ENCODE peak calls at places on chromosomes 5 and 9, in four cellular contexts. B is endothelial cell, S is posterior cingulate gyrus, T is hepatic stellate cell. W is an unnamed sample.

GRCh38 chr5:163509288-163510040 is 4.0 kb downstream of the MAT2B start:
- DNase-seq in B (no peak), S (no peak), T (peak), W (no peak)

GRCh38 chr5:73188764-73189521 is 15.9 kb downstream of the TMEM174 start:
- DNase-seq in B (no peak), S (no peak), T (peak), W (no peak)

GRCh38 chr9:128921881-128922763 is 1.3 kb downstream of the PHYHD1 start:
- DNase-seq in B (peak), S (no peak), T (peak), W (no peak)

GRCh38 chr9:83024501-83025125 is 38.3 kb downstream of the RASEF start:
- DNase-seq in B (no peak), S (no peak), T (no peak), W (no peak)

GRCh38 chr9:116154334-116154975 is 864 bp downstream of the PAPPA start:
- DNase-seq in B (peak), S (no peak), T (peak), W (no peak)

GRCh38 chr9:18489861-18490260 is 15.9 kb downstream of the ADAMTSL1 start:
- DNase-seq in B (no peak), S (no peak), T (no peak), W (no peak)

GRCh38 chr9:106772523-106773290 is 90.3 kb upstream of the ZNF462 start:
- DNase-seq in B (no peak), S (no peak), T (no peak), W (no peak)

GRCh38 chr9:136688274-136689107 is 1.2 kb upstream of the AGPAT2 start:
- DNase-seq in B (peak), S (no peak), T (no peak), W (no peak)

GRCh38 chr5:132190161-132190817 is 37.4 kb downstream of the P4HA2 start:
- DNase-seq in B (peak), S (no peak), T (peak), W (peak)

GRCh38 chr5:147849226-147849625 is 17.8 kb upstream of the SPINK1 start:
- DNase-seq in B (no peak), S (no peak), T (no peak), W (no peak)

GRCh38 chr9:130837002-130837511 is 2.0 kb downstream of the ABL1 start:
- DNase-seq in B (no peak), S (no peak), T (no peak), W (no peak)

GRCh38 chr9:87455407-87455806 is 42.3 kb upstream of the DAPK1 start:
- DNase-seq in B (no peak), S (no peak), T (no peak), W (no peak)

GRCh38 chr5:78908173-78908901 is 76.8 kb downstream of the ARSB start:
- DNase-seq in B (peak), S (peak), T (peak), W (peak)

GRCh38 chr5:58543723-58544122 is 39.2 kb upstream of the RAB3C start:
- DNase-seq in B (no peak), S (no peak), T (no peak), W (no peak)

GRCh38 chr5:73126381-73126780 is 6.0 kb downstream of the TMEM171 start:
- DNase-seq in B (no peak), S (peak), T (no peak), W (no peak)

GRCh38 chr9:136239135-136239962 is 6.3 kb downstream of the QSOX2 start:
- DNase-seq in B (no peak), S (no peak), T (no peak), W (peak)

GRCh38 chr9:29311221-29311620 is 1737.9 kb upstream of the C9orf72 start:
- DNase-seq in B (no peak), S (no peak), T (no peak), W (no peak)

GRCh38 chr5:98588225-98588624 is 185.2 kb upstream of the RGMB start:
- DNase-seq in B (no peak), S (no peak), T (no peak), W (no peak)

GRCh38 chr5:170115925-170116324 is 10.2 kb downstream of the FOXI1 start:
- DNase-seq in B (no peak), S (no peak), T (no peak), W (no peak)

GRCh38 chr9:88388886-88389617 is 808 bp downstream of the SPIN1 start:
- DNase-seq in B (peak), S (peak), T (peak), W (peak)

GRCh38 chr9:97983524-97984187 is 515 bp downstream of the ANP32B start:
- DNase-seq in B (peak), S (peak), T (peak), W (peak)

GRCh38 chr9:111161015-111161415 is 122.7 kb upstream of the LPAR1 start:
- DNase-seq in B (no peak), S (no peak), T (peak), W (no peak)

GRCh38 chr5:14269395-14269794 is 126.3 kb downstream of the TRIO start:
- DNase-seq in B (no peak), S (no peak), T (no peak), W (no peak)

GRCh38 chr5:98781964-98782363 is 8.5 kb downstream of the RGMB start:
- DNase-seq in B (no peak), S (no peak), T (no peak), W (no peak)

GRCh38 chr9:113734826-113735225 is 141.3 kb upstream of the ZNF618 start:
- DNase-seq in B (no peak), S (no peak), T (no peak), W (no peak)

GRCh38 chr5:154331924-154332323 is 113.9 kb upstream of the SAP30L start:
- DNase-seq in B (no peak), S (no peak), T (no peak), W (no peak)

GRCh38 chr9:133135193-133135745 is 14.2 kb upstream of the RALGDS start:
- DNase-seq in B (no peak), S (peak), T (peak), W (peak)

GRCh38 chr5:113519412-113519811 is 5.9 kb downstream of the YTHDC2 start:
- DNase-seq in B (no peak), S (no peak), T (no peak), W (no peak)

W was measured in NCI-H1092 treated with DMSO at 0.1 percent for 48 hours.